ENCODE peak calls at places on chromosomes 7 and 10, in six cellular contexts. D, J, V, F, Q and W are unnamed samples.

GRCh38 chr7:129989466-129989865 is 36.7 kb upstream of the UBE2H start:
- DNase-seq in D (no peak), J (no peak), V (peak; percentile 46), F (peak; percentile 6), Q (no peak), W (no peak)

GRCh38 chr10:24998044-24998443 is 17.9 kb downstream of the ENKUR start:
- DNase-seq in D (no peak), J (no peak), V (no peak), F (no peak), Q (no peak), W (no peak)

GRCh38 chr7:4144801-4145470 is 537.2 kb upstream of the FOXK1 start:
- DNase-seq in D (no peak), J (no peak), V (no peak), F (no peak), Q (peak; percentile 58), W (no peak)

GRCh38 chr10:77029684-77030407 is 607.8 kb downstream of the KCNMA1 start:
- DNase-seq in D (no peak), J (no peak), V (no peak), F (no peak), Q (no peak), W (no peak)

GRCh38 chr10:34137955-34138354 is 677.1 kb downstream of the PARD3 start:
- DNase-seq in D (no peak), J (no peak), V (no peak), F (no peak), Q (no peak), W (no peak)

GRCh38 chr7:156515911-156516790 is 124.4 kb upstream of the RNF32 start:
- DNase-seq in D (no peak), J (no peak), V (no peak), F (no peak), Q (no peak), W (no peak)

GRCh38 chr7:140773104-140773503 is 76.6 kb downstream of the NDUFB2 start:
- DNase-seq in D (no peak), J (no peak), V (no peak), F (no peak), Q (no peak), W (no peak)

GRCh38 chr10:32120147-32120546 is 63.9 kb upstream of the KIF5B start:
- DNase-seq in D (no peak), J (no peak), V (no peak), F (no peak), Q (no peak), W (no peak)

GRCh38 chr7:39721919-39722597 is 98.7 kb downstream of the RALA start:
- DNase-seq in D (no peak), J (no peak), V (no peak), F (no peak), Q (no peak), W (no peak)

GRCh38 chr7:96674565-96674964 is 35.1 kb downstream of the SEM1 start:
- DNase-seq in D (no peak), J (no peak), V (no peak), F (no peak), Q (no peak), W (no peak)

GRCh38 chr7:114653391-114654088 is 238.9 kb downstream of the FOXP2 start:
- DNase-seq in D (peak; percentile 80), J (no peak), V (no peak), F (no peak), Q (no peak), W (no peak)

GRCh38 chr7:52260046-52260665 is 775.3 kb upstream of the POM121L12 start:
- DNase-seq in D (no peak), J (no peak), V (peak; percentile 50), F (no peak), Q (peak; percentile 85), W (no peak)

GRCh38 chr7:54907981-54908380 is 110.8 kb upstream of the EGFR start:
- DNase-seq in D (no peak), J (no peak), V (no peak), F (no peak), Q (no peak), W (no peak)

GRCh38 chr7:42012786-42013360 is 224.1 kb downstream of the GLI3 start:
- DNase-seq in D (no peak), J (no peak), V (no peak), F (no peak), Q (no peak), W (no peak)

GRCh38 chr7:13312327-13312726 is 624.9 kb downstream of the ARL4A start:
- DNase-seq in D (peak; percentile 26), J (no peak), V (peak; percentile 20), F (no peak), Q (peak; percentile 75), W (no peak)

GRCh38 chr7:34320926-34321609 is 336.9 kb upstream of the NPSR1 start:
- DNase-seq in D (peak; percentile 67), J (peak; percentile 72), V (peak; percentile 72), F (peak; percentile 2), Q (peak; percentile 90), W (no peak)

GRCh38 chr10:48976208-48976607 is 36.6 kb upstream of the LRRC18 start:
- DNase-seq in D (peak; percentile 0), J (no peak), V (peak; percentile 31), F (no peak), Q (peak; percentile 34), W (no peak)

GRCh38 chr7:138245216-138245615 is 169.0 kb downstream of the AKR1D1 start:
- DNase-seq in D (peak; percentile 14), J (no peak), V (no peak), F (no peak), Q (no peak), W (no peak)